ENCODE peak calls at places on chromosomes 7 and 10, in four cellular contexts. R, C, M and Y are unnamed samples.

GRCh38 chr10:43258032-43258921 is 8.6 kb downstream of the RASGEF1A start:
- DNase-seq in R (no peak), C (no peak), M (no peak), Y (no peak)

GRCh38 chr10:132229834-132230556 is 43.2 kb downstream of the DPYSL4 start:
- DNase-seq in R (no peak), C (peak), M (no peak), Y (no peak)

GRCh38 chr7:54811016-54811924 is 52.3 kb upstream of the SEC61G start:
- DNase-seq in R (peak), C (no peak), M (no peak), Y (peak)

GRCh38 chr7:158383665-158384064 is 204.0 kb downstream of the PTPRN2 start:
- DNase-seq in R (no peak), C (no peak), M (no peak), Y (no peak)

GRCh38 chr7:92614586-92615237 is 24.5 kb upstream of the FAM133B start:
- DNase-seq in R (peak), C (no peak), M (no peak), Y (peak)

GRCh38 chr10:77311186-77311585 is 326.4 kb downstream of the KCNMA1 start:
- DNase-seq in R (no peak), C (no peak), M (peak), Y (peak)

GRCh38 chr7:81501220-81501619 is 268.6 kb downstream of the HGF start:
- DNase-seq in R (peak), C (no peak), M (no peak), Y (no peak)

GRCh38 chr10:80187465-80188409 is 17.6 kb downstream of the ANXA11 start:
- DNase-seq in R (no peak), C (no peak), M (no peak), Y (no peak)

GRCh38 chr7:117946201-117946633 is 73.0 kb upstream of the CTTNBP2 start:
- DNase-seq in R (no peak), C (no peak), M (peak), Y (peak)

GRCh38 chr10:110267246-110267645 is 37.5 kb downstream of the SMNDC1 start:
- DNase-seq in R (no peak), C (no peak), M (no peak), Y (no peak)